ENCODE peak calls at places on chromosomes 4 and X, in four cellular contexts. R, C, X and G are unnamed samples.

GRCh38 chr4:128349921-128350320 is 62.3 kb upstream of the PGRMC2 start:
- DNase-seq in R (no peak), C (peak; percentile 72), X (no peak), G (peak; percentile 82)

GRCh38 chr4:77697860-77698599 is 92.4 kb downstream of the CXCL13 start:
- DNase-seq in R (peak; percentile 64), C (peak; percentile 59), X (no peak), G (peak; percentile 58)

GRCh38 chr4:27692098-27692679 is 831.5 kb downstream of the STIM2 start:
- DNase-seq in R (no peak), C (peak; percentile 12), X (no peak), G (no peak)

GRCh38 chr4:84938316-84938715 is 28.2 kb downstream of the WDFY3 start:
- DNase-seq in R (peak; percentile 76), C (no peak), X (no peak), G (no peak)

GRCh38 chrX:141815904-141816303 is 22.2 kb upstream of the MAGEC3 start:
- DNase-seq in R (no peak), C (no peak), X (no peak), G (no peak)

GRCh38 chrX:46204721-46205422 is 340.3 kb downstream of the ZNF674 start:
- DNase-seq in R (no peak), C (no peak), X (no peak), G (no peak)

GRCh38 chr4:85250852-85251251 is 224.1 kb upstream of the ARHGAP24 start:
- DNase-seq in R (no peak), C (no peak), X (no peak), G (no peak)

GRCh38 chr4:121370729-121371325 is 10.0 kb downstream of the QRFPR start:
- DNase-seq in R (peak; percentile 43), C (no peak), X (no peak), G (no peak)

GRCh38 chr4:76790377-76790776 is 107.6 kb downstream of the SOWAHB start:
- DNase-seq in R (no peak), C (no peak), X (no peak), G (no peak)

GRCh38 chr4:30904161-30904560 is 184.0 kb downstream of the PCDH7 start:
- DNase-seq in R (no peak), C (no peak), X (no peak), G (no peak)

GRCh38 chr4:134708616-134709015 is 507.0 kb upstream of the PABPC4L start:
- DNase-seq in R (no peak), C (no peak), X (no peak), G (no peak)

GRCh38 chr4:1250527-1250812 is 1.5 kb upstream of the CTBP1 start:
- DNase-seq in R (no peak), C (no peak), X (no peak), G (no peak)

GRCh38 chr4:105088110-105088879 is 58.4 kb upstream of the TET2 start:
- DNase-seq in R (peak; percentile 91), C (peak; percentile 70), X (no peak), G (peak; percentile 92)

GRCh38 chr4:156558365-156559025 is 413.1 kb downstream of the PDGFC start:
- DNase-seq in R (peak; percentile 77), C (no peak), X (no peak), G (no peak)

GRCh38 chr4:38314663-38315062 is 349.3 kb upstream of the KLF3 start:
- DNase-seq in R (no peak), C (no peak), X (no peak), G (no peak)

GRCh38 chr4:17511041-17511949 is 595 bp downstream of the QDPR start:
- DNase-seq in R (no peak), C (no peak), X (peak; percentile 72), G (no peak)

GRCh38 chr4:73869130-73870055 is at the start of gene CXCL1:
- DNase-seq in R (no peak), C (no peak), X (no peak), G (no peak)

GRCh38 chrX:53281321-53281822 is at the start of gene IQSEC2:
- DNase-seq in R (peak; percentile 57), C (no peak), X (no peak), G (no peak)

GRCh38 chr4:37737456-37737855 is 51.3 kb upstream of the RELL1 start:
- DNase-seq in R (no peak), C (no peak), X (no peak), G (no peak)

GRCh38 chr4:10664408-10664807 is 20.2 kb downstream of the CLNK start:
- DNase-seq in R (peak; percentile 95), C (peak; percentile 67), X (no peak), G (peak; percentile 79)

GRCh38 chrX:72430405-72430968 is 124.8 kb upstream of the CITED1 start:
- DNase-seq in R (no peak), C (no peak), X (no peak), G (no peak)

GRCh38 chr4:88033309-88033708 is 25.9 kb downstream of the PKD2 start:
- DNase-seq in R (peak; percentile 62), C (peak; percentile 37), X (peak; percentile 17), G (no peak)

GRCh38 chrX:70454441-70455365 is 10.1 kb downstream of the DLG3 start:
- DNase-seq in R (peak; percentile 39), C (no peak), X (peak; percentile 75), G (no peak)

GRCh38 chr4:24669751-24670150 is 85.4 kb upstream of the DHX15 start:
- DNase-seq in R (no peak), C (no peak), X (no peak), G (no peak)

GRCh38 chr4:160175064-160175643 is 1072.3 kb downstream of the RAPGEF2 start:
- DNase-seq in R (no peak), C (no peak), X (no peak), G (no peak)

GRCh38 chrX:38018734-38019410 is 12.5 kb downstream of the SYTL5 start:
- DNase-seq in R (peak; percentile 8), C (no peak), X (no peak), G (no peak)

GRCh38 chr4:1536579-1537409 is 130.6 kb upstream of the NKX1-1 start:
- DNase-seq in R (no peak), C (no peak), X (no peak), G (no peak)

GRCh38 chrX:295136-295535 is 14.0 kb downstream of the PLCXD1 start:
- DNase-seq in R (no peak), C (no peak), X (no peak), G (no peak)

GRCh38 chrX:87299563-87300160 is 217.9 kb upstream of the KLHL4 start:
- DNase-seq in R (peak; percentile 20), C (no peak), X (no peak), G (no peak)

GRCh38 chrX:151679798-151680427 is 15.3 kb upstream of the PRRG3 start:
- DNase-seq in R (no peak), C (no peak), X (no peak), G (no peak)

GRCh38 chrX:37846141-37846540 is 1.2 kb downstream of the DYNLT3 start:
- DNase-seq in R (peak; percentile 8), C (no peak), X (no peak), G (no peak)

GRCh38 chr4:6493668-6494304 is 21.4 kb upstream of the PPP2R2C start:
- DNase-seq in R (no peak), C (no peak), X (no peak), G (no peak)

GRCh38 chr4:127648061-127648460 is 15.3 kb downstream of the INTU start:
- DNase-seq in R (no peak), C (no peak), X (no peak), G (no peak)

GRCh38 chr4:37662861-37663390 is 23.2 kb downstream of the RELL1 start:
- DNase-seq in R (no peak), C (no peak), X (no peak), G (no peak)

GRCh38 chrX:140022482-140022881 is 57.2 kb upstream of the CXorf66 start:
- DNase-seq in R (no peak), C (no peak), X (no peak), G (no peak)

GRCh38 chrX:80751456-80751855 is 58.2 kb downstream of the BRWD3 start:
- DNase-seq in R (no peak), C (no peak), X (no peak), G (no peak)

GRCh38 chrX:54639346-54640102 is 109.5 kb downstream of the GNL3L start:
- DNase-seq in R (peak; percentile 92), C (peak; percentile 86), X (peak; percentile 88), G (peak; percentile 93)

GRCh38 chrX:54641530-54641929 is 111.5 kb downstream of the GNL3L start:
- DNase-seq in R (no peak), C (no peak), X (no peak), G (no peak)

GRCh38 chrX:54640103-54640428 is 110.0 kb downstream of the GNL3L start:
- DNase-seq in R (no peak), C (no peak), X (no peak), G (no peak)

GRCh38 chrX:54640721-54641120 is 110.7 kb downstream of the GNL3L start:
- DNase-seq in R (no peak), C (peak; percentile 31), X (no peak), G (peak; percentile 62)

GRCh38 chrX:54639018-54639345 is 109.0 kb downstream of the GNL3L start:
- DNase-seq in R (no peak), C (no peak), X (no peak), G (no peak)
- H3K4me3 ChIP-seq in R (peak overlapping the region; percentile 52), C (peak overlapping the region; percentile 46), X (no peak overlapping the region), G (peak overlapping the region; percentile 50)

DNA sequence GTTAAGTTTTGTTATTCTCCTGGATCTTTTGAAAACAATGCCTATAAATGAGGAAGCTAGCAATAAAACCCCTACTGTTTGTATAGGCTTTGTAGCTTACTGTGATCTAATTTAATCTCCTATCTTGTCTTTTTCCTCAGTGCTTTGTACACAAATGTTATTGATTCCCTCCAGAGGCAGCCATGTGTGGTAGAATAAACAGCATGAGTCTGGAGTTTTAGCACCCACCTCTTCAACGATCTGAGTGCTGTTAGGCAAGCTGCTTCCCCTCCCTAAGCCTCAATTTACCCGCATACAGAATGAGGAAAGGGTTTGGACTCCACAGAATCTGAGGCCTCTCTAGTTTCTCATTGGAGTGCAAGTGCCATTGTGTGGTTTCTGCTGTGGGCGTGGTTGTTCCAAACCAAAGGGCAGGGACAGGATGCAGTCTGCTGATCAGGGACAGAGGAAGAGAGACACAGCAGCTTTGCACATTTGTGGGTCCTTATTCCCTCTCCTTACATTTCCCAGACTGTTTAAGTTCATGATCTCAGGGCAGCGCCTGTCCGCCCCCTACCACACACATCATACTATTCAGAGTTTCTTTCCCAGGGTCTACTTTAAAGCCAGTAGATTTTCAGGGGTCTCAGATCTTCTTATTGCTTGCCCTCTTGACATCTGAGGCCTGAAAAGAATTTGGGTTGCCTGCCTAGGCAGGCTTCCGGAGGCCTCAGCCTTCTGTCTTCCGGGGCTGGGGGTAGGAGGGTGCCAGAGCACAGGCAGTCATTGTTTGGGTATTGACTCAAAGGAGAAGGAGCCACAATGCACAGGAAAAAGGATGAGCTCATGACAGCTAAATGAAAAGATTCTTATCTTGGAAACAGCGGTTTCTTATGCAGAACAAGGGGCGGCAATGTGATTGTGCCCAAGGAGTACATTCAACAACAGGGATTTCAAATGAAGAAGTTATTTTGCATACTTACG is 114.9 kb upstream of the TEX13D start:
- DNase-seq in R (no peak), C (peak; percentile 22), X (peak; percentile 39), G (no peak)
- H3K4me3 ChIP-seq in R (no peak overlapping the region), C (no peak overlapping the region), X (no peak overlapping the region), G (no peak overlapping the region)

GRCh38 chrX:154074199-154074598 is 23.3 kb downstream of the MECP2 start:
- DNase-seq in R (peak; percentile 42), C (no peak), X (no peak), G (peak; percentile 16)
- H3K4me3 ChIP-seq in R (no peak overlapping the region), C (no peak overlapping the region), X (no peak overlapping the region), G (no peak overlapping the region)

DNA sequence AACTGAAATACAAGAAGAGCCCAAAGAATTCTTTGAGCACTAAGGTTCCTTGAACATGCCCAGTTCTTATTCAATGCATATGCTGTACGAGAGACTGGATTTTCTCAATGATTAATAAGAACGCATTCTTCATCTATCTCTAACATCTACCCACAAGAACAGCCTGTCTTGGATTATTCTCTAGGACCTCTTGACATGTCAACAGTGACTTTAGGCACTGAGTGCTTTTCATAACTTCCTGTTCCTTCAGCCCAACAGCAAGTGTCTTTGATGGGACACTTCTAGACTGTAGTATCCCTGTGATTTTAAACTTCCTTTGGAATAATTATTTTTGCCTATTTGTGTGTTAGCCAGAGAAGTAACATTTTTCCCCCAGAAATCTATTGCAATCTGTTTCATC is 69.3 kb downstream of the OPHN1 start:
- DNase-seq in R (no peak), C (no peak), X (no peak), G (no peak)
- H3K4me3 ChIP-seq in R (no peak overlapping the region), C (no peak overlapping the region), X (no peak overlapping the region), G (no peak overlapping the region)